ENCODE peak calls at places on chromosome 22, in four cellular contexts. B is GM12878, T is GM23338, S is A549. X is an unnamed sample.

GRCh38 chr22:30837531-30837930 is 131.0 kb downstream of the MORC2 start:
- DNase-seq in B (no peak), T (no peak), S (no peak), X (no peak)

GRCh38 chr22:23408321-23408720 is 171.8 kb downstream of the IGLL1 start:
- DNase-seq in B (no peak), T (no peak), S (no peak), X (no peak)

GRCh38 chr22:44462246-44463015 is 35.6 kb downstream of the RTL6 start:
- DNase-seq in B (no peak), T (no peak), S (no peak), X (no peak)

GRCh38 chr22:30310881-30311771 is 15.6 kb downstream of the TBC1D10A start:
- DNase-seq in B (no peak), T (no peak), S (no peak), X (no peak)

GRCh38 chr22:44247346-44247745 is 65.4 kb downstream of the SHISAL1 start:
- DNase-seq in B (no peak), T (no peak), S (no peak), X (no peak)

GRCh38 chr22:32389685-32390084 is 22.4 kb downstream of the RTCB start:
- DNase-seq in B (no peak), T (peak; percentile 74), S (peak; percentile 12), X (peak; percentile 29)

GRCh38 chr22:44246615-44247326 is 66.0 kb downstream of the SHISAL1 start:
- DNase-seq in B (no peak), T (no peak), S (no peak), X (no peak)

GRCh38 chr22:44179196-44179988 is 1.3 kb upstream of the PARVG start:
- DNase-seq in B (no peak), T (no peak), S (no peak), X (no peak)

GRCh38 chr22:45602824-45603301 is 68.8 kb upstream of the ATXN10 start:
- DNase-seq in B (no peak), T (peak; percentile 83), S (peak; percentile 82), X (peak; percentile 89)

GRCh38 chr22:46547883-46548244 is 10.4 kb upstream of the CELSR1 start:
- DNase-seq in B (no peak), T (no peak), S (no peak), X (no peak)

GRCh38 chr22:46171940-46172339 is 21.6 kb downstream of the PPARA start:
- DNase-seq in B (no peak), T (no peak), S (no peak), X (no peak)

GRCh38 chr22:20043997-20044342 is 23.1 kb downstream of the TANGO2 start:
- DNase-seq in B (no peak), T (no peak), S (no peak), X (no peak)

GRCh38 chr22:33986167-33986771 is 66.0 kb upstream of the LARGE1 start:
- DNase-seq in B (no peak), T (no peak), S (no peak), X (no peak)

GRCh38 chr22:23236440-23237139 is 56.3 kb downstream of the BCR start:
- DNase-seq in B (no peak), T (no peak), S (no peak), X (peak; percentile 64)

GRCh38 chr22:37558815-37559214 is 1.5 kb upstream of the CDC42EP1 start:
- DNase-seq in B (no peak), T (no peak), S (no peak), X (no peak)

GRCh38 chr22:37559521-37559900 is 769 bp upstream of the CDC42EP1 start:
- DNase-seq in B (no peak), T (no peak), S (no peak), X (no peak)

GRCh38 chr22:37561209-37562048 is 1.1 kb downstream of the CDC42EP1 start:
- DNase-seq in B (no peak), T (peak; percentile 96), S (peak; percentile 85), X (peak; percentile 89)

GRCh38 chr22:37560682-37561208 is 465 bp downstream of the CDC42EP1 start:
- DNase-seq in B (no peak), T (peak; percentile 41), S (no peak), X (peak; percentile 57)

DNA sequence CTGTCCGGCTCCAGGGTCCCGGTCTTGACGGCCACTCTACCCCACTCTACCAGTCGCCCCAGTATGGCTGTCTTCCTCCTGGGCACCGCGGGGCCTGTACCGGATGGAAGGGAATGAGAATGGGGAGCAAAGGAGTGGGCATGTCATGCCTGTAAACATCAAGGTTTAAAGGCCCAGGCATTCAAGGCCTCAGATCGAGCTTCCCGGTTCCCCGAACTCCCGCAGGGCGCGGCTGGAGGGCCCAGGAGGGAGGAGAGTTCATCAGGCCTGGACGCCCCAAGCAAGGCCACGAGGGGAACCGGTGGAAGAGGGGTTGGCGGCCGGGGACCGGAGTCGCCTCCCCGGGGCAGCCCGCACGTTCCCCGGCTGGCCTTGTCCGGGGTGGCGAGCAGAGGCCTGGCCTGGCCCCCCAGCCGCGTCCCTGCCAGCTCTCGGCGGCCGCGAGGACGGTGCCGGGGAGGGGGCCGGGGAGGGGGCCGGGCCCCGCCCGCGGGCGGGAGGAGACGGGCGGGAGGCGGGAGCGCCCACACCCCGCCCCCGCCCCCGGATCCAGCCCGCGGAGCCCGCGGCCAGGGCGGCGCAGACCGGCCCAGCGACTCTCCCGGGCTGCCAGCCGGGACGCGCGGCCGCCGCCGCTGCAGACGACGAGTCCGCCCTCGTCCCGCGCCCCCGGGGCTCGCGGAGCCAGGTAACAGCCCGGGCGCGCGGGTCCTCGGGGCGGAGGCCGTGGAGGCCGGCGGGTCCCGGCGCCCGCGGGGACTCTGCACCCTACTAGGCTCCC is at the start of gene CDC42EP1:
- DNase-seq in B (no peak), T (peak; percentile 72), S (peak; percentile 64), X (peak; percentile 84)
- TF ChIP-seq JUNB in B (no peak), T (no peak), S (no peak), X (no peak)

GRCh38 chr22:50269573-50270301 is 443 bp downstream of the MAPK11 start:
- DNase-seq in B (no peak), T (no peak), S (no peak), X (peak; percentile 73)

GRCh38 chr22:50271519-50271970 is 1.4 kb upstream of the MAPK11 start:
- DNase-seq in B (no peak), T (peak; percentile 69), S (peak; percentile 52), X (peak; percentile 84)

GRCh38 chr22:50271011-50271394 is 823 bp upstream of the MAPK11 start:
- DNase-seq in B (no peak), T (no peak), S (no peak), X (no peak)

GRCh38 chr22:50268655-50269113 is 1.5 kb downstream of the MAPK11 start:
- DNase-seq in B (no peak), T (no peak), S (no peak), X (no peak)

DNA sequence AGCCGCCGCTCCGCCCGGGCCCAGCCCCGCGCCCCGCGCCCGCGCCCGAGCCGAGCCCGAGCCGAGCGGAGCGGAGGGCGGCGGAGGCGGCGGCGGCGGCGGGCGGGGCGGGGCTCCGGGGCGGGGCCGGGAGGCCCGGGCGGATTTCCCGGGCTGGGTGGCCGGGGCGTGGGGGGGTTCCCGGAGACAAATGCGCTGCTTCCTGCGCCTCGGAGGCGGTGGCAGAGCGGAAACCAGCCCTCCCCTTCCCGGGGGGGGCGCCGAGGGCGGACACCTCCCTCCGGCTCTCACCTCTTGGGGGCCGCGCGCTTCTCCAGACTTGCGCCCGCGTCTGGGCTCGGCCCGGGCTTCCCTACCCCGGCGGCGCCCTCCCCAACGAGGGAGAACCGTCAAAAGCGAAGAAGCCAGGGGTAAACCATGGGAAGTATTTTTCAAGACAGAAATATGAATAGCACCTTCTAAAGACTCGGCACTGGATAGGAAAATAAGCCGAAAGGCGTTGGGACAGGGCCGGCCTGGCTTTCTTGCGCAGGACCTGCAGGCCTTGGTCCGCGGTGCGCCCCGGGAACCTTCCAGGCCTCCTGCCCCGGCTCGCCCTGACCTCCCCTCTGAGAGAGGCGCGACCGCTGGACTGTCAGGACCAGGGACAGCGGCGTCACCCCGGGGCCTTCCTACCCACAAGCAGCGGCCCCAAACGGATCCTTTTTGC is at the start of gene MAPK11:
- DNase-seq in B (no peak), T (peak; percentile 92), S (peak; percentile 66), X (peak; percentile 79)
- TF ChIP-seq JUNB in B (no peak), T (no peak), S (no peak), X (no peak)

GRCh38 chr22:24499706-24500105 is 4.6 kb downstream of the UPB1 start:
- DNase-seq in B (no peak), T (no peak), S (no peak), X (no peak)

GRCh38 chr22:24501366-24502005 is 6.4 kb downstream of the UPB1 start:
- DNase-seq in B (no peak), T (no peak), S (no peak), X (no peak)

GRCh38 chr22:24502540-24502939 is 7.4 kb downstream of the UPB1 start:
- DNase-seq in B (no peak), T (no peak), S (no peak), X (no peak)

GRCh38 chr22:24498826-24499225 is 3.7 kb downstream of the UPB1 start:
- DNase-seq in B (no peak), T (no peak), S (no peak), X (no peak)

GRCh38 chr22:24500251-24500820 is 5.2 kb downstream of the UPB1 start:
- DNase-seq in B (no peak), T (no peak), S (no peak), X (no peak)
- TF ChIP-seq JUNB in B (no peak), T (no peak), S (no peak), X (no peak)

GRCh38 chr22:48701296-48702030 is 1126.2 kb downstream of the BRD1 start:
- DNase-seq in B (no peak), T (no peak), S (no peak), X (no peak)
- TF ChIP-seq JUNB in B (no peak), T (no peak), S (no peak), X (no peak)

DNA sequence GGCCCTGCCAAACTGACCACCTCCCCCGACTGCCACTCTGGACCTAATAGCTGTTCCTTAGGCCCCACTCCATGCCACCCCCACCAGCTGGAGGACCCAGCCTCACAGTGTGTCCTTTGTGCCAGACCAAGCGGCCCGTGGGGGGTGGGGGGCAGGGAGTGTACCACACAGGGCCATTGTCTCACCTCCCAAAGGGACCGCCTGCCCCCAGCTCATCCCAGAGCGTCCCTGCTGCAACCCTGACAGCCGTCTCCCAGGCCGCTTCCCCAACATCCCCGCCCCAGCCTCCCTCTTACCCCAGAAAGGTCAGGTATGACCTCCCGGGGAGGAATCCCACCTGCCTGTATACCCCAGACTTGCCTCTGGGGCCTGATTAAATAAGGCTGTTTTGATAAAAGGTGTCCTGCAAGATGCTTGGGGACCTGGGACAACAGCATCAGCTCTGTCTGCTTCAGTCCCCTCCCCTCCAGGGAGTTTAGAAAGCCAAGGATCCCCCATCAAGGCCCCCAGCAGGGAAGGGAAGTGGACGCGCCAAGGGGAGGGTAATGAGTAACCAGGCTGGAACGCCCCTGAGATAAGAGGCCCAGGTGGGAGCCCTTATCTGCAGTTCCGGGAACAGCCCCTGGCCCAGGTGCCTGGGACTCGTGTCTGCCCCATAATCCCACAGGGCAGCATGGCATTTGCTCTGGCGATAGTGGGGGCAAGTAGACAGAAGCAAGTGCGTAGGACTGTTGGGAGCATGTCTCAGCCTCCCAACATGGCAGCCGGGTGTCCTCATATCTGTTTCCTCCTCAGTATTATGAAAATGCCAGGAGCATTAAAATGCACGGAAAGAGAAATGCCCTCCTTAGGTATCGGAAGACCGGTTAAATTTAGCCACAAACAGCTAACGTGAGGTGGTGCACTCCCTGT is 9.0 kb downstream of the CDC42EP1 start:
- DNase-seq in B (no peak), T (peak; percentile 59), S (no peak), X (peak; percentile 35)
- TF ChIP-seq JUNB in B (no peak), T (no peak), S (no peak), X (no peak)